ENCODE peak calls at places on chromosomes 16 and 17, in four cellular contexts. A is Jurkat, Clone E6-1; D is left ventricle myocardium inferior; Y is SJCRH30. W is an unnamed sample.

GRCh38 chr16:85774136-85774535 is 23.2 kb upstream of the C16orf74 start:
- DNase-seq in Y (no peak), D (no peak), A (no peak), W (no peak)

GRCh38 chr16:3171855-3172593 is 16.0 kb upstream of the OR1F1 start:
- DNase-seq in Y (no peak), D (no peak), A (no peak), W (no peak)

GRCh38 chr17:58415371-58416055 is 1.8 kb downstream of the RNF43 start:
- DNase-seq in Y (no peak), D (peak; percentile 26), A (no peak), W (no peak)

GRCh38 chr16:58417600-58417999 is 25.3 kb downstream of the GINS3 start:
- DNase-seq in A (no peak), D (peak; percentile 36), Y (no peak), W (no peak)

GRCh38 chr16:29007865-29008593 is 23.2 kb downstream of the LAT start:
- DNase-seq in D (no peak), A (peak; percentile 98), Y (no peak), W (no peak)

GRCh38 chr17:54666559-54666958 is 234.1 kb upstream of the TOM1L1 start:
- DNase-seq in D (no peak), Y (no peak), A (no peak), W (no peak)

GRCh38 chr17:71460943-71461342 is 659.9 kb upstream of the SOX9 start:
- DNase-seq in D (no peak), Y (no peak), A (no peak), W (no peak)

GRCh38 chr16:11152677-11153321 is 103.2 kb downstream of the SOCS1 start:
- DNase-seq in Y (no peak), A (no peak), D (no peak), W (no peak)

GRCh38 chr16:35751191-35751941 is 2292.0 kb downstream of the TP53TG3F start:
- DNase-seq in A (no peak), D (no peak), Y (no peak), W (no peak)

GRCh38 chr17:76716146-76716833 is 5.5 kb upstream of the MXRA7 start:
- DNase-seq in Y (no peak), A (peak; percentile 97), D (peak; percentile 42), W (peak; percentile 99)

GRCh38 chr17:40319651-40320550 is 10.9 kb downstream of the RARA start:
- DNase-seq in D (peak; percentile 53), Y (no peak), A (no peak), W (no peak)

GRCh38 chr16:65071371-65072311 is 50.2 kb downstream of the CDH11 start:
- DNase-seq in Y (peak; percentile 71), D (peak; percentile 41), A (no peak), W (peak; percentile 22)

GRCh38 chr17:28402844-28403243 is 3.2 kb downstream of the SLC46A1 start:
- DNase-seq in A (no peak), Y (no peak), D (no peak), W (no peak)

GRCh38 chr17:33983824-33984574 is 271.1 kb upstream of the CCL2 start:
- DNase-seq in D (peak; percentile 29), A (no peak), Y (no peak), W (no peak)

GRCh38 chr17:45019177-45019711 is 32.2 kb downstream of the DCAKD start:
- DNase-seq in D (peak; percentile 60), A (no peak), Y (peak; percentile 42), W (no peak)

GRCh38 chr16:35252356-35252936 is 1793.0 kb downstream of the TP53TG3F start:
- DNase-seq in D (no peak), A (peak; percentile 0), Y (no peak), W (no peak)

GRCh38 chr16:11253009-11253994 is 2.7 kb downstream of the SOCS1 start:
- DNase-seq in A (no peak), Y (no peak), D (no peak), W (no peak)

GRCh38 chr17:13931111-13931526 is 138.2 kb upstream of the COX10 start:
- DNase-seq in D (no peak), Y (peak; percentile 99), A (no peak), W (peak; percentile 88)

GRCh38 chr16:79792952-79793351 is 192.4 kb upstream of the MAF start:
- DNase-seq in A (no peak), D (no peak), Y (peak; percentile 20), W (peak; percentile 4)

GRCh38 chr16:84062734-84063640 is 20.4 kb upstream of the SLC38A8 start:
- DNase-seq in A (no peak), D (peak; percentile 81), Y (peak; percentile 62), W (peak; percentile 31)

GRCh38 chr17:81154961-81155360 is 10.3 kb upstream of the PVALEF start:
- DNase-seq in Y (no peak), D (no peak), A (no peak), W (no peak)

GRCh38 chr17:8556074-8556473 is 74.5 kb downstream of the MYH10 start:
- DNase-seq in A (no peak), D (no peak), Y (no peak), W (no peak)

GRCh38 chr17:74513987-74514631 is 17.2 kb downstream of the CD300LB start:
- DNase-seq in D (no peak), A (peak; percentile 76), Y (peak; percentile 42), W (peak; percentile 11)

GRCh38 chr17:63451150-63451549 is 5.0 kb upstream of the CYB561 start:
- DNase-seq in D (no peak), A (no peak), Y (no peak), W (no peak)

GRCh38 chr16:89723279-89724250 is 2.2 kb downstream of the ZNF276 start:
- DNase-seq in A (peak; percentile 85), Y (peak; percentile 93), D (peak; percentile 62), W (no peak)
- H3K4me3 ChIP-seq in A (peak overlapping the region; percentile 64), Y (no peak overlapping the region), D (peak overlapping the region; percentile 83), W (no peak overlapping the region)

GRCh38 chr16:74698220-74698619 is 2.4 kb downstream of the MLKL start:
- DNase-seq in A (no peak), D (no peak), Y (no peak), W (no peak)
- H3K4me3 ChIP-seq in A (no peak overlapping the region), D (peak overlapping the region; percentile 82), Y (no peak overlapping the region), W (no peak overlapping the region)

GRCh38 chr17:37292429-37293139 is 83.2 kb upstream of the C17orf78 start:
- DNase-seq in D (no peak), A (no peak), Y (no peak), W (no peak)

GRCh38 chr17:37294888-37295287 is 80.9 kb upstream of the C17orf78 start:
- DNase-seq in A (no peak), D (no peak), Y (no peak), W (no peak)

GRCh38 chr17:37299257-37299985 is 76.4 kb upstream of the C17orf78 start:
- DNase-seq in D (no peak), Y (no peak), A (no peak), W (no peak)

GRCh38 chr17:37291351-37291750 is 84.4 kb upstream of the C17orf78 start:
- DNase-seq in D (no peak), Y (no peak), A (no peak), W (no peak)

DNA sequence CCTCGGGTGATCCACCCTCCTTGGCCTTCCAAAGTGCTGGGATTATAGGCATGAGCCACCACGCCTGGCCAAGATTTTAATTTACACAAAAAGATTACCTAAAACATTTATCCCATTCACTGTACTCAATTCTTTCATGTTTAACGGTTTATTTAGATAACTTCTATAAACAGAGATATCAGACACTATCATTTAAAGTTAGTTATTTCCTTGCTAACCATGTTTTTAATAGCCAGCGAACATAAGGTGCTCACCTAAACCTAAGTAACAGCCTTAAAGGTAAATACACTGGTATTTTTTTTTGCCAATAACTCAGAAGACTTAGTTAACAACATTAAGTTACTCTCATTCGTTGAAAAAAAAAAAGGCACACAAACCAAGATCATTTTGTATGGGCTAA is 82.0 kb upstream of the C17orf78 start:
- DNase-seq in Y (no peak), D (no peak), A (no peak), W (no peak)
- H3K4me3 ChIP-seq in Y (no peak overlapping the region), D (no peak overlapping the region), A (no peak overlapping the region), W (no peak overlapping the region)

GRCh38 chr17:27245230-27245696 is 48.7 kb upstream of the WSB1 start:
- DNase-seq in D (peak; percentile 86), A (peak; percentile 19), Y (peak; percentile 95), W (peak; percentile 88)
- H3K4me3 ChIP-seq in D (peak overlapping the region; percentile 41), A (no peak overlapping the region), Y (peak overlapping the region; percentile 32), W (peak overlapping the region; percentile 32)

DNA sequence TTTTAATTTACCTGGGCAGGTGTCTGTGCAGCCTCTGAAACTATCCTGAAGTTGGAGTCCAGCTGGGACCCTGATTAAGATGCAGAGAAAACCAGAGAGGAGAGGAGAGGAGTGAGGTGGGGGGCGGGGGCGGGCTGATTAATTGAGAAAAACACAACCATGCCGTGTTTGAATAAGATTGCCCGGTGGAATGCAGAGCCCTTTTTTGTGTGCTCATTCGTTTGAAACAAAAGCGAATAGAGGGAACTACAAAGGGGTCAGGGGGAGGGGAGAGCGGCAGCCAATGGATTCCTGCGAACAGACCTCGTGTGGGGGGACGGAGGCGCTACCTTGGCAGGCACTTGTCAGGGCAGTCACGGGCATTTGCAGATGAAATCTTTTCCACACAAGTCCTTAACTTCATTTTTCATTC is 355.8 kb downstream of the SOX9 start:
- DNase-seq in Y (no peak), A (no peak), D (no peak), W (no peak)
- H3K4me3 ChIP-seq in Y (no peak overlapping the region), A (no peak overlapping the region), D (no peak overlapping the region), W (no peak overlapping the region)

DNA sequence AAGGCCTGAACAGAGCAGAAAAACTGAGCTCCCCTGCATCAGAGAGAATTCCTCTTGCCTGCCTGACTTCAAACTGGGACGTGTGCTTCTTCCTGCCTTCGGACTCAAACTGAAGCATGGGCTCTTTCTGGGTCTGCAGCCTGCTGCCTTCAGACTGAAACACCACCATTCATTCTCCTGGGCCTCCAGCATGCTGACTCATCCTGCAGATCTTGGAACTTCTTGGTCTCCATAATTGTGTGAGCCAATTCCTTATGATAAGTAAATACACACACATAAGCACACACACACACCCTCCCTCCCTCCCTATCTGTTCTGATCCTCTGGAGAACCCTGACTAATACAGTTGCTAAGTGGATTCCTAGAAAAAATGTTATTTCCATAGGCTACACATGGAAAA is 874.3 kb upstream of the EEF2KMT start:
- DNase-seq in A (no peak), D (no peak), Y (no peak), W (no peak)
- H3K4me3 ChIP-seq in A (no peak overlapping the region), D (no peak overlapping the region), Y (no peak overlapping the region), W (no peak overlapping the region)

DNA sequence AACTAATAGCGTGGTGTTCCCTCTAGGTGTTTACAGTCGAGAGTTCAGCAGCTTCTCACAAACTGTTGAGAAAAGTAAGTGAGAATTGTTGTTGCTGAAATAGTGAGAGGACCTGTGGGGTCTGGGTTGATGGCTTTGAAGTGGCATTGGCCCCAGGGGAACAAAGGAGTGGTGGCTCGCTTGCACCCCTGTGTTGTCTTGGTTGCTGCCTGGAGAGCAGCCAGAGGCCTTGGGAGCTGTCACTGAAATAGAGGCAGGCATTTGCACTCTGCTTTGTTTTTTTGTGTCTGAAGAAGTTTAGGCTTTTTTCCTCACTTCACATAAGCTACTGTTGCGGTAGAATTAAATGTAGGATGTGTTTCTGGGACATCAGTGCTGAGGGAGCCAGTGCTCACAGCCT is 36.8 kb downstream of the PRMT7 start:
- DNase-seq in Y (no peak), D (no peak), A (no peak), W (no peak)
- H3K4me3 ChIP-seq in Y (no peak overlapping the region), D (no peak overlapping the region), A (no peak overlapping the region), W (no peak overlapping the region)

GRCh38 chr16:427295-427694 is 1.8 kb downstream of the RAB11FIP3 start:
- DNase-seq in D (no peak), Y (no peak), A (no peak), W (no peak)
- H3K4me3 ChIP-seq in D (peak overlapping the region; percentile 76), Y (peak overlapping the region; percentile 63), A (no peak overlapping the region), W (peak overlapping the region; percentile 74)

W was measured in skeletal muscle cell.